ENCODE peak calls at places on chromosomes 1 and 21, in four cellular contexts. I is GM19239, V is endothelial cell, B is BE2C. C is an unnamed sample.
A peak's percentile ranks its signal among the peaks of the same experiment; 100 is the strongest.

GRCh38 chr21:45427331-45428271 is 22.6 kb downstream of the COL18A1 start:
- DNase-seq in I (no peak), V (no peak), B (peak; percentile 68), C (peak; percentile 83)

GRCh38 chr1:62753031-62753965 is 30.6 kb upstream of the ATG4C start:
- DNase-seq in I (no peak), V (no peak), B (no peak), C (no peak)

GRCh38 chr1:245411245-245411644 is 256.5 kb downstream of the KIF26B start:
- DNase-seq in I (no peak), V (no peak), B (no peak), C (no peak)

GRCh38 chr1:36654586-36654985 is 171.9 kb upstream of the CSF3R start:
- DNase-seq in I (no peak), V (no peak), B (no peak), C (no peak)

GRCh38 chr1:96790599-96790998 is 69.0 kb downstream of the PTBP2 start:
- DNase-seq in I (no peak), V (no peak), B (no peak), C (no peak)

GRCh38 chr1:234246638-234247116 is 126.6 kb upstream of the COA6 start:
- DNase-seq in I (peak; percentile 36), V (no peak), B (no peak), C (no peak)

GRCh38 chr1:3027611-3028371 is 6.5 kb downstream of the ACTRT2 start:
- DNase-seq in I (no peak), V (no peak), B (no peak), C (peak; percentile 60)

GRCh38 chr1:117059334-117059677 is 820 bp upstream of the TTF2 start:
- DNase-seq in I (no peak), V (peak; percentile 35), B (peak; percentile 33), C (peak; percentile 82)

C was measured in upper lobe of left lung.